ENCODE peak calls at places on chromosomes 16 and 17, in nine cellular contexts. M is mammary epithelial cell, L is iPS-NIHi11, B is anterior cingulate cortex, W is cardiac fibroblast, S is NCI-H2081 treated with DMSO at 0.1 percent for 48 hours, P is occipital lobe, K is kidney epithelial cell, Y is choroid plexus epithelial cell. E is an unnamed sample.

GRCh38 chr17:40363480-40363838 is 1.1 kb downstream of the GJD3 start:
- DNase-seq in M (no peak), L (no peak), B (no peak), W (peak), S (no peak), P (no peak), K (no peak), Y (peak), E (no peak)

GRCh38 chr17:38554430-38555350 is 51.1 kb downstream of the SRCIN1 start:
- DNase-seq in M (peak), L (no peak), B (no peak), W (peak), S (peak), P (no peak), K (no peak), Y (peak), E (no peak)

GRCh38 chr16:71460246-71460645 is 1.8 kb downstream of the ZNF23 start:
- DNase-seq in M (peak), L (no peak), B (no peak), W (peak), S (no peak), P (no peak), K (no peak), Y (peak), E (no peak)

GRCh38 chr17:38868095-38868967 is 1.5 kb upstream of the LASP1 start:
- DNase-seq in M (no peak), L (no peak), B (no peak), W (peak), S (no peak), P (no peak), K (no peak), Y (peak), E (peak)

GRCh38 chr16:68003031-68003430 is 3.7 kb upstream of the DPEP2 start:
- DNase-seq in M (no peak), L (no peak), B (no peak), W (peak), S (no peak), P (no peak), K (no peak), Y (peak), E (no peak)

GRCh38 chr17:76545918-76546555 is 6.2 kb downstream of the PRCD start:
- DNase-seq in M (no peak), L (no peak), B (no peak), W (no peak), S (no peak), P (no peak), K (no peak), Y (peak), E (no peak)

GRCh38 chr17:76640550-76641380 is 2.8 kb downstream of the ST6GALNAC1 start:
- DNase-seq in M (no peak), L (no peak), B (no peak), W (no peak), S (no peak), P (no peak), K (no peak), Y (peak), E (no peak)

GRCh38 chr16:24471616-24472015 is 67.8 kb upstream of the RBBP6 start:
- DNase-seq in M (no peak), L (no peak), B (peak), W (no peak), S (no peak), P (peak), K (no peak), Y (no peak), E (no peak)

GRCh38 chr17:79777166-79777843 is 643 bp upstream of the CBX2 start:
- DNase-seq in M (peak), L (peak), B (no peak), W (peak), S (no peak), P (peak), K (no peak), Y (peak), E (peak)

GRCh38 chr16:69688589-69688988 is 37.8 kb downstream of the NQO1 start:
- DNase-seq in M (no peak), L (no peak), B (no peak), W (no peak), S (no peak), P (no peak), K (no peak), Y (no peak), E (no peak)

GRCh38 chr17:36869856-36870617 is 67.2 kb upstream of the LHX1 start:
- DNase-seq in M (peak), L (no peak), B (no peak), W (peak), S (no peak), P (no peak), K (no peak), Y (peak), E (no peak)

GRCh38 chr17:67770539-67770938 is 52.8 kb downstream of the NOL11 start:
- DNase-seq in M (no peak), L (no peak), B (no peak), W (no peak), S (no peak), P (no peak), K (no peak), Y (no peak), E (no peak)

GRCh38 chr16:53629151-53629550 is 74.5 kb downstream of the RPGRIP1L start:
- DNase-seq in M (no peak), L (no peak), B (no peak), W (no peak), S (no peak), P (no peak), K (no peak), Y (no peak), E (no peak)

GRCh38 chr17:39668141-39668924 is at the start of gene PNMT:
- DNase-seq in M (peak), L (peak), B (no peak), W (peak), S (no peak), P (no peak), K (no peak), Y (peak), E (peak)